ENCODE peak calls at places on chromosomes 7 and 10, in eight cellular contexts. H, Q, S, U, N, K, X and D are unnamed samples.

GRCh38 chr7:48424731-48425130 is 253.5 kb downstream of the ABCA13 start:
- DNase-seq in N (no peak), Q (no peak), H (peak; percentile 65), S (peak; percentile 48), X (no peak), U (no peak), K (no peak), D (peak; percentile 53)

GRCh38 chr10:103803941-103804340 is 51.4 kb downstream of the SH3PXD2A start:
- DNase-seq in K (no peak), S (peak; percentile 67), U (no peak), H (peak; percentile 33), Q (no peak), X (peak; percentile 27), N (no peak), D (no peak)

GRCh38 chr10:6033954-6034353 is 28.2 kb downstream of the IL2RA start:
- DNase-seq in X (no peak), H (no peak), K (no peak), U (no peak), N (no peak), S (no peak), Q (no peak), D (no peak)

GRCh38 chr10:102467971-102468438 is 16.7 kb upstream of the C10orf95 start:
- DNase-seq in X (no peak), K (no peak), H (no peak), Q (no peak), S (no peak), U (peak; percentile 41), N (no peak), D (no peak)

GRCh38 chr7:98707076-98707475 is 90.0 kb downstream of the NPTX2 start:
- DNase-seq in U (no peak), S (no peak), X (no peak), Q (no peak), K (no peak), H (no peak), N (no peak), D (no peak)

GRCh38 chr7:5514440-5515035 is 90.9 kb upstream of the TNRC18 start:
- DNase-seq in K (no peak), S (no peak), U (no peak), N (no peak), H (no peak), X (peak; percentile 29), Q (no peak), D (no peak)

GRCh38 chr10:68121862-68122261 is 12.6 kb downstream of the MYPN start:
- DNase-seq in S (no peak), N (no peak), Q (no peak), X (no peak), U (no peak), K (no peak), H (no peak), D (no peak)

GRCh38 chr10:43219848-43220247 is 47.0 kb downstream of the RASGEF1A start:
- DNase-seq in S (no peak), X (no peak), U (no peak), Q (no peak), N (no peak), H (no peak), K (peak; percentile 15), D (no peak)

GRCh38 chr7:17022915-17023314 is 141.1 kb upstream of the AGR3 start:
- DNase-seq in X (no peak), U (no peak), H (no peak), N (no peak), K (no peak), S (peak; percentile 45), Q (no peak), D (no peak)

GRCh38 chr7:90483236-90483635 is 13.8 kb downstream of the PTTG1IP2 start:
- DNase-seq in S (no peak), X (no peak), H (no peak), Q (no peak), N (no peak), U (no peak), K (no peak), D (no peak)

GRCh38 chr10:34254596-34254995 is 560.5 kb downstream of the PARD3 start:
- DNase-seq in H (no peak), X (peak; percentile 52), N (no peak), S (peak; percentile 94), K (no peak), Q (no peak), U (peak; percentile 35), D (no peak)

GRCh38 chr10:18610517-18610916 is 40.9 kb downstream of the NSUN6 start:
- DNase-seq in N (no peak), X (peak; percentile 55), S (peak; percentile 66), U (no peak), K (no peak), H (no peak), Q (no peak), D (peak; percentile 2)

GRCh38 chr7:2936891-2937580 is 92.9 kb upstream of the GNA12 start:
- DNase-seq in K (peak; percentile 25), N (no peak), X (no peak), U (no peak), H (no peak), S (no peak), Q (no peak), D (no peak)

GRCh38 chr7:139087212-139087611 is 22.3 kb downstream of the ZC3HAV1 start:
- DNase-seq in N (no peak), S (no peak), Q (no peak), H (no peak), X (no peak), K (no peak), U (no peak), D (no peak)

GRCh38 chr7:155257482-155258232 is 40.0 kb upstream of the INSIG1 start:
- DNase-seq in H (no peak), N (no peak), K (peak; percentile 85), X (peak; percentile 35), U (peak; percentile 80), Q (no peak), S (peak; percentile 69), D (no peak)

GRCh38 chr7:127665922-127666321 is 13.9 kb downstream of the SND1 start:
- DNase-seq in Q (no peak), K (no peak), S (no peak), U (no peak), H (peak; percentile 62), X (no peak), N (no peak), D (peak; percentile 92)

GRCh38 chr10:105952153-105952552 is 1212.4 kb downstream of the SORCS1 start:
- DNase-seq in X (no peak), U (peak; percentile 17), Q (no peak), S (peak; percentile 64), H (peak; percentile 77), N (peak; percentile 3), K (no peak), D (peak; percentile 52)

GRCh38 chr10:69356187-69356586 is 60.5 kb downstream of the TACR2 start:
- DNase-seq in Q (no peak), H (no peak), U (no peak), N (no peak), X (no peak), K (no peak), S (no peak), D (no peak)

GRCh38 chr7:12031638-12032037 is 179.5 kb upstream of the TMEM106B start:
- DNase-seq in Q (no peak), S (peak; percentile 43), X (no peak), U (no peak), K (no peak), H (peak; percentile 72), N (peak; percentile 0), D (no peak)

GRCh38 chr7:21914671-21915070 is 31.0 kb downstream of the CDCA7L start:
- DNase-seq in S (peak; percentile 9), U (no peak), N (no peak), X (no peak), K (no peak), H (no peak), Q (no peak), D (no peak)

GRCh38 chr7:21912931-21913780 is 32.5 kb downstream of the CDCA7L start:
- DNase-seq in H (no peak), S (no peak), K (no peak), Q (no peak), U (no peak), X (no peak), N (no peak), D (no peak)

GRCh38 chr7:21910253-21910652 is 35.4 kb downstream of the CDCA7L start:
- DNase-seq in Q (no peak), N (no peak), U (no peak), X (no peak), K (no peak), H (no peak), S (no peak), D (no peak)

GRCh38 chr7:21911341-21911875 is 34.3 kb downstream of the CDCA7L start:
- DNase-seq in U (no peak), Q (no peak), X (no peak), H (no peak), K (no peak), N (no peak), S (no peak), D (no peak)

GRCh38 chr7:21912305-21912704 is 33.4 kb downstream of the CDCA7L start:
- DNase-seq in Q (no peak), N (peak; percentile 10), X (no peak), U (no peak), S (no peak), H (no peak), K (peak; percentile 52), D (no peak)
- H3K27ac ChIP-seq in Q (no peak overlapping the region), N (no peak overlapping the region), X (no peak overlapping the region), U (no peak overlapping the region), S (no peak overlapping the region), H (no peak overlapping the region), K (no peak overlapping the region), D (no peak overlapping the region)

DNA sequence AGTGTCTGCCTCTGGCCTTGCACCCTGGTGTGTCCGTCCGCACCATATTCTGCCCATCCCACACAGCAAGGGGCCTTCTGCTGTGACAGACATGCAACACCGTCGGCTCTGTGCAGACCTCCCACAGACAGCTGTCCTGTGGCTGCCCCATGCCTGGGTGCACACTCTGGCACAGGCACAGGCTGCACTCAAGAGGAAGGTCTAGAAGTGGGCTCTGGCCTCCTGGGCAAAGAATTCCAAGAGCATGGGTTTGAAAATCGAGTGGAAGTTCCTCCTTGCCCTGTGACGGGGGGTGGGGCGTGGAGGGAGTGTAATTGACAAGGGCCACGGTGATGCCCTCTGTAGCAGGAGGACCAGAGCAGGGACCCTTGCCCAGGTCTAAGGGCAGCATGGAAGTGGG is 4.3 kb upstream of the LOXL4 start:
- DNase-seq in U (no peak), K (no peak), X (no peak), S (no peak), H (no peak), Q (no peak), N (no peak), D (no peak)
- H3K27ac ChIP-seq in U (no peak overlapping the region), K (no peak overlapping the region), X (no peak overlapping the region), S (no peak overlapping the region), H (no peak overlapping the region), Q (no peak overlapping the region), N (no peak overlapping the region), D (no peak overlapping the region)

GRCh38 chr10:30059209-30060107 is at the start of gene JCAD:
- DNase-seq in Q (no peak), N (no peak), U (peak; percentile 81), K (peak; percentile 83), X (peak; percentile 82), H (peak; percentile 73), S (peak; percentile 15), D (peak; percentile 90)
- H3K27ac ChIP-seq in Q (no peak within 1 kb of the TSS), N (peak within 1 kb of the TSS; percentile 57), U (peak within 1 kb of the TSS; percentile 81), K (peak within 1 kb of the TSS; percentile 0), X (peak within 1 kb of the TSS; percentile 72), H (no peak within 1 kb of the TSS), S (no peak within 1 kb of the TSS), D (no peak within 1 kb of the TSS)

DNA sequence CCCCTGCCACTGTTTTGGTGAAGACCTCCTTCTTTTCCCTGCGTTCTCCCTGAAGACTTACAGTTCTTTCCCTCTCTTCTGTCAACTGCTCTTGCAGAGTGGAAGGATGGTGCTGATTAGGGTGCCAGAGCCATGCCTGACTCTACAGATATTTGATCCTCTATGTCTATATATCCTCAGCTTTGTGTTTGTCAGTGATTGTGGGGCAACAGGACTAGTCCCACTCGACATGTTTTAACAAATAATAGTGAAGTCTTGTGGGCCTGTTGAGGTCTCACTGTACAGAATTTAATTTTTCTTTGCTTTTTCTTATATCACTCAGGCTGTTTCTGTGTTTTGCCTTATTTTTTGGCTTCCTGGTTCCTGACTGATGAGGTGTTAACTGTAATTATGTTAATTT is 5.0 kb downstream of the PLEKHA1 start:
- DNase-seq in K (no peak), N (no peak), H (no peak), X (no peak), S (no peak), U (no peak), Q (no peak), D (no peak)
- H3K27ac ChIP-seq in K (no peak overlapping the region), N (no peak overlapping the region), H (no peak overlapping the region), X (no peak overlapping the region), S (no peak overlapping the region), U (peak overlapping the region; percentile 0), Q (no peak overlapping the region), D (no peak overlapping the region)